ENCODE peak calls at places on chromosomes 2 and 18, in five cellular contexts. G, E, L, T and W are unnamed samples.

GRCh38 chr2:24164416-24164973 is 10.4 kb upstream of the FAM228A start:
- DNase-seq in L (no peak), T (no peak), G (no peak), E (no peak), W (peak)

GRCh38 chr2:1907283-1907682 is 163.0 kb upstream of the PXDN start:
- DNase-seq in G (no peak), T (no peak), E (no peak), L (no peak), W (no peak)

GRCh38 chr2:62277688-62278087 is 81.8 kb downstream of the B3GNT2 start:
- DNase-seq in G (no peak), L (no peak), T (no peak), E (no peak), W (no peak)

GRCh38 chr2:223203971-223204370 is 152.0 kb downstream of the KCNE4 start:
- DNase-seq in E (peak), T (no peak), L (peak), G (peak), W (no peak)

GRCh38 chr18:11500153-11501122 is 109.0 kb upstream of the SLC35G4 start:
- DNase-seq in G (peak), T (no peak), E (no peak), L (peak), W (no peak)

GRCh38 chr2:227812001-227812400 is 1.6 kb upstream of the CCL20 start:
- DNase-seq in T (no peak), G (no peak), L (no peak), E (no peak), W (no peak)

GRCh38 chr2:239588451-239589269 is 187.8 kb upstream of the HDAC4 start:
- DNase-seq in L (no peak), E (no peak), T (no peak), G (no peak), W (no peak)

GRCh38 chr2:45000921-45001628 is 8.2 kb downstream of the SIX2 start:
- DNase-seq in E (no peak), T (no peak), G (peak), L (no peak), W (no peak)

GRCh38 chr18:29164020-29164706 is 987.2 kb upstream of the CDH2 start:
- DNase-seq in G (peak), L (peak), T (peak), E (peak), W (no peak)

GRCh38 chr2:111972955-111973565 is 74.7 kb downstream of the MERTK start:
- DNase-seq in L (no peak), E (no peak), G (no peak), T (no peak), W (no peak)

GRCh38 chr18:66632771-66633170 is 28.9 kb upstream of the CDH19 start:
- DNase-seq in L (peak), E (no peak), G (no peak), T (no peak), W (no peak)

GRCh38 chr2:3326182-3326537 is 51.5 kb downstream of the EIPR1 start:
- DNase-seq in L (no peak), E (no peak), T (no peak), G (no peak), W (no peak)

GRCh38 chr2:232573821-232574435 is 23.4 kb downstream of the EIF4E2 start:
- DNase-seq in L (no peak), E (no peak), T (peak), G (no peak), W (no peak)